ENCODE peak calls at places on chromosomes 16 and 17, in four cellular contexts. W is HepG2, D is K562, S is H1. P is an unnamed sample.

GRCh38 chr17:74172700-74173099 is 30.8 kb upstream of the RPL38 start:
- DNase-seq in W (no peak), D (no peak), S (no peak), P (no peak)

GRCh38 chr17:50206604-50207293 is 5.3 kb upstream of the COL1A1 start:
- DNase-seq in D (peak), S (peak), W (no peak), P (no peak)

GRCh38 chr16:88705076-88705684 is 1.0 kb downstream of the RNF166 start:
- DNase-seq in D (no peak), S (no peak), W (no peak), P (no peak)

GRCh38 chr16:56677474-56677873 is 4.8 kb upstream of the MT1X start:
- DNase-seq in S (no peak), D (no peak), W (no peak), P (no peak)

GRCh38 chr16:88782454-88783390 is 2.3 kb downstream of the PIEZO1 start:
- DNase-seq in W (no peak), D (peak), S (no peak), P (no peak)

GRCh38 chr16:73101568-73101967 is 53.6 kb upstream of the ZFHX3 start:
- DNase-seq in S (no peak), D (no peak), W (no peak), P (no peak)

GRCh38 chr17:82224666-82225065 is 4.2 kb upstream of the SLC16A3 start:
- DNase-seq in D (no peak), W (no peak), S (no peak), P (no peak)

GRCh38 chr16:27317320-27317719 is 3.5 kb downstream of the IL4R start:
- DNase-seq in S (no peak), D (no peak), W (no peak), P (no peak)

GRCh38 chr16:58086381-58087208 is 42.6 kb downstream of the CFAP20 start:
- DNase-seq in W (no peak), D (no peak), S (no peak), P (no peak)

GRCh38 chr16:14569213-14569612 is 60.8 kb downstream of the PARN start:
- DNase-seq in W (no peak), S (peak), D (no peak), P (no peak)

GRCh38 chr17:2398655-2399571 is 1.9 kb downstream of the MNT start:
- DNase-seq in D (peak), W (peak), S (peak), P (no peak)

GRCh38 chr16:720990-721764 is at the start of gene ANTKMT:
- DNase-seq in D (peak), W (peak), S (peak), P (no peak)

GRCh38 chr17:39963826-39964225 is 1.0 kb downstream of the GSDMA start:
- DNase-seq in W (no peak), D (no peak), S (no peak), P (no peak)

DNA sequence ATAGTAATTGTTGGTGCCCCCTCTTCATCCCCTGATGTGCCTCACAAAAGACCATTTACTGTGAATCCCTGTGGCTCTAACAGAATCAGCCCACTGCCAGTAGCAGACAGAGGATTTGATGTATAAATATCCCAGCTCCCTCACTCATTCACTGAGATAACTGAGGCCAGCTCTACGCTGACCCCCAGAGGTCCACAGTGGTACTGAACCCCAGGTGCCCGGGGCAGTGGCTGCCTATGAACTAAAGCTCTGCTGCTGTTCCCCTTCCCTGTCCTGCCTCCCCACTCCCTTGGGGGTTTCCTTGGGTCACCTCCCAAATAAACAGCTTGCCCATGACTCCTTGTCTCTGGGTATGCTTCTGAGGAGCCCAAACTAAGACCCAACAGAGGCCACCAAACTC is 295.8 kb downstream of the FOXL1 start:
- DNase-seq in S (peak), D (peak), W (no peak), P (no peak)
- TF ChIP-seq BRCA1 in S (no peak), D (no peak), W (no peak), P (no peak)

GRCh38 chr17:41444640-41445039 is 3.9 kb upstream of the KRT38 start:
- DNase-seq in S (no peak), D (no peak), W (no peak), P (no peak)

GRCh38 chr17:41449008-41449407 is 8.2 kb upstream of the KRT38 start:
- DNase-seq in W (no peak), D (no peak), S (no peak), P (no peak)

GRCh38 chr17:41444186-41444585 is 3.4 kb upstream of the KRT38 start:
- DNase-seq in D (no peak), S (no peak), W (no peak), P (no peak)

GRCh38 chr17:41448506-41448905 is 7.7 kb upstream of the KRT38 start:
- DNase-seq in W (no peak), S (no peak), D (no peak), P (no peak)

GRCh38 chr17:41446806-41447205 is 6.0 kb upstream of the KRT38 start:
- DNase-seq in S (no peak), D (no peak), W (no peak), P (no peak)
- TF ChIP-seq BRCA1 in S (no peak), D (no peak), W (no peak), P (no peak)

GRCh38 chr16:53098526-53099317 is 43.9 kb downstream of the CHD9 start:
- DNase-seq in D (peak), W (peak), S (peak), P (peak)
- TF ChIP-seq BRCA1 in D (no peak), W (no peak), S (no peak), P (no peak)

DNA sequence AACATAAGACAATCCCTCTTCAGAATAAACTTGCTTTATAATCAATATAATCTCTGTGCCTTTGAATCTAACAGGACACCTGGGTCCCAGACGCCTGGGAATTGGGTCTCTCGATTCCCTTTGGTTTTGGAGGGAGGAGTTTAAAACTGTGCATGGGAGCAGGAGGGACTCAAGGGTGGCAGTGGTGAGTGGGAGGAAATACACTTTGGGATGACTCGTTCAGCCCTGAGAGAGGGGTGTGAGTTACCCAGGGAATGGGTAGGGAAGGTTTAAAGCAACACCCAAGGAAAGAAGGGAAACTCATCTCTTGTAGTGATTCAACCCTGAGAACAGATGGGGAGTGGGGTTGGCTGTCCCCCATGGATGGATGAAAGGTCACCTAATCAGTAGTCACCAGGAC is 1.6 kb downstream of the RANGRF start:
- DNase-seq in S (no peak), D (no peak), W (no peak), P (no peak)
- TF ChIP-seq BRCA1 in S (no peak), D (no peak), W (no peak), P (no peak)

GRCh38 chr16:71630808-71631207 is 4.8 kb downstream of the MARVELD3 start:
- DNase-seq in S (no peak), W (no peak), D (no peak), P (no peak)
- TF ChIP-seq BRCA1 in S (no peak), W (no peak), D (no peak), P (no peak)

DNA sequence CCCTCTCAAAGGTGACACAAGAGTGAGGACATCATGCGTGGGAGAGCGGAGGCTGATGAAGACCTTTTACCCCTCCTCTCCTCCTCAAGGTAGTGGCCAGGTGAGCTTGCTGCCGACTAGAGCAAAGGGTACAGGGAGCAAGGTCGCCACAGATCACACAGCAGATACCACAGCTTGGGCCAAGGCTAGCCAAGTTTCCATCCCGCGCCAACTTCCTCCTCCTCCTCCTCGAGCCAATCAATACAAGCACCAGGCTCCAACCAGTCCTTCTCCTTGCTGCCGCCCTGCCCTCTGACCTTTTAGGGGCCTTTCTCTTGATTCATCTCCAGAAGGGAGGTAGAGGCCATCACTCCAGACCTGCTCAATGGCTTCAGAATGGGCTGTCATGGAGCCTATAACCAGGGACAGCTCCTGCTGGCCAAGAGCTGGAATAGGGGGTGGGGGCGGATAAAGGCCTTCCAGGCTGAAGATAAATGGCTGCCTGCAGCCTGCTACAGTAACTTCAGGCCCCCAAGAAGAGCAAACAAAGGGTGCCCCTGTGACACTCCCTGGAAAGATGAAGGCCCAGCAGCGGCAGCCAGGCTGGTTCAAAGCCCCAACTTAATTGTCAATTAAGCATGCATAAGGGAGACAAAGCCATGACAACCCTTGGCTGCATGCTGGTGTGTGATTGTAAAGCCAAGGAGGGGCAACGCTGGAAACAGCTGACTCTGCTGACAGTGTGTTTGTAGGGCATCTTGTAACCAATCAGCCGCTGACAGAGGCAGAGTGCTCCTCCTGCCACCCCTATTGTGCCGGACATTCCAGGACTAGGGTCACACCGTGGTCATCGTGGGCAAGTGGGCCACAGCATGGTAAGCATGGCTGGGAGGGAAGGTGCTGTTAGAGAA is 17.7 kb downstream of the HNF1B start:
- DNase-seq in D (no peak), S (no peak), W (no peak), P (no peak)
- TF ChIP-seq BRCA1 in D (no peak), S (no peak), W (no peak), P (no peak)

P was measured in GM12878.